ENCODE peak calls at places on chromosomes 4 and X, in six cellular contexts. G is amniotic stem cell, E is NCI-H2081, C is memory B cell, Q is KG1, L is NCI-H748 treated with DMSO at 0.1 percent for 48 hours. M is an unnamed sample.

GRCh38 chrX:31609130-31609529 is 537.3 kb upstream of the FTHL17 start:
- DNase-seq in G (peak), E (no peak), C (no peak), Q (no peak), L (no peak), M (no peak)

GRCh38 chrX:11438767-11439166 is 145.6 kb downstream of the AMELX start:
- DNase-seq in G (no peak), E (no peak), C (no peak), Q (no peak), L (no peak), M (no peak)

GRCh38 chr4:125317526-125317880 is 2.7 kb downstream of the FAT4 start:
- DNase-seq in G (peak), E (no peak), C (no peak), Q (no peak), L (peak), M (no peak)

GRCh38 chr4:25013756-25014737 is 16.7 kb downstream of the LGI2 start:
- DNase-seq in G (no peak), E (no peak), C (no peak), Q (no peak), L (no peak), M (no peak)

GRCh38 chr4:7432531-7433375 is 2.0 kb downstream of the PSAPL1 start:
- DNase-seq in G (no peak), E (no peak), C (no peak), Q (no peak), L (no peak), M (no peak)

GRCh38 chr4:79338148-79338547 is 12.3 kb upstream of the NAA11 start:
- DNase-seq in G (no peak), E (no peak), C (no peak), Q (no peak), L (no peak), M (no peak)

GRCh38 chr4:109702950-109703663 is at the start of gene CASP6:
- DNase-seq in G (peak), E (peak), C (peak), Q (peak), L (peak), M (peak)

GRCh38 chr4:46886711-46887110 is 22.3 kb downstream of the COX7B2 start:
- DNase-seq in G (no peak), E (no peak), C (no peak), Q (no peak), L (no peak), M (no peak)

GRCh38 chrX:155235891-155236290 is 19.6 kb downstream of the VBP1 start:
- DNase-seq in G (no peak), E (no peak), C (no peak), Q (no peak), L (no peak), M (no peak)

GRCh38 chr4:133145241-133145640 is 3.9 kb upstream of the PCDH10 start:
- DNase-seq in G (no peak), E (no peak), C (no peak), Q (no peak), L (no peak), M (no peak)

GRCh38 chrX:40098264-40099045 is 697 bp upstream of the BCOR start:
- DNase-seq in G (no peak), E (peak), C (peak), Q (peak), L (peak), M (no peak)

GRCh38 chrX:5236749-5237148 is 991.9 kb downstream of the NLGN4X start:
- DNase-seq in G (no peak), E (no peak), C (no peak), Q (no peak), L (no peak), M (no peak)

GRCh38 chrX:48826135-48826875 is at the start of gene ERAS:
- DNase-seq in G (no peak), E (no peak), C (no peak), Q (no peak), L (no peak), M (no peak)

GRCh38 chr4:14910411-14910810 is 91.9 kb upstream of the CPEB2 start:
- DNase-seq in G (no peak), E (no peak), C (no peak), Q (no peak), L (no peak), M (no peak)

GRCh38 chr4:71518283-71518989 is 179.6 kb downstream of the SLC4A4 start:
- DNase-seq in G (no peak), E (no peak), C (no peak), Q (no peak), L (no peak), M (no peak)

GRCh38 chrX:42385730-42386129 is 392.2 kb downstream of the PPP1R2C start:
- DNase-seq in G (no peak), E (no peak), C (no peak), Q (no peak), L (no peak), M (no peak)

GRCh38 chrX:55098691-55099090 is 9.9 kb downstream of the PAGE2 start:
- DNase-seq in G (no peak), E (no peak), C (no peak), Q (no peak), L (no peak), M (no peak)

GRCh38 chr4:23788460-23788859 is 101.4 kb downstream of the PPARGC1A start:
- DNase-seq in G (no peak), E (no peak), C (no peak), Q (no peak), L (no peak), M (no peak)

GRCh38 chr4:183249854-183250253 is 70.2 kb downstream of the CLDN22 start:
- DNase-seq in G (no peak), E (peak), C (no peak), Q (peak), L (peak), M (no peak)

GRCh38 chr4:27684501-27685077 is 823.9 kb downstream of the STIM2 start:
- DNase-seq in G (peak), E (peak), C (no peak), Q (peak), L (peak), M (peak)

GRCh38 chrX:22040184-22040583 is 8.1 kb downstream of the PHEX start:
- DNase-seq in G (no peak), E (no peak), C (no peak), Q (no peak), L (no peak), M (no peak)

GRCh38 chr4:144967161-144967560 is 130.8 kb downstream of the ANAPC10 start:
- DNase-seq in G (no peak), E (no peak), C (no peak), Q (no peak), L (no peak), M (no peak)

GRCh38 chr4:124177647-124178425 is 534.7 kb downstream of the ANKRD50 start:
- DNase-seq in G (peak), E (no peak), C (no peak), Q (no peak), L (no peak), M (no peak)

GRCh38 chr4:118865091-118865708 is 23.5 kb upstream of the SYNPO2 start:
- DNase-seq in G (no peak), E (peak), C (no peak), Q (no peak), L (peak), M (no peak)

GRCh38 chrX:40908857-40909475 is 173.6 kb upstream of the MED14 start:
- DNase-seq in G (no peak), E (no peak), C (no peak), Q (no peak), L (no peak), M (no peak)

GRCh38 chrX:920234-920799 is 289.7 kb downstream of the SHOX start:
- DNase-seq in G (no peak), E (no peak), C (no peak), Q (no peak), L (no peak), M (no peak)

GRCh38 chr4:159297088-159297487 is 194.2 kb downstream of the RAPGEF2 start:
- DNase-seq in G (no peak), E (no peak), C (no peak), Q (no peak), L (no peak), M (no peak)

GRCh38 chr4:30746735-30747134 is 26.6 kb downstream of the PCDH7 start:
- DNase-seq in G (no peak), E (no peak), C (no peak), Q (no peak), L (no peak), M (no peak)

GRCh38 chr4:153273736-153274135 is 69.5 kb downstream of the TRIM2 start:
- DNase-seq in G (no peak), E (no peak), C (no peak), Q (no peak), L (no peak), M (no peak)

GRCh38 chr4:113467581-113467980 is 294.0 kb downstream of the CAMK2D start:
- DNase-seq in G (peak), E (no peak), C (no peak), Q (no peak), L (no peak), M (no peak)

GRCh38 chr4:152094851-152095700 is 334.3 kb upstream of the GATB start:
- DNase-seq in G (no peak), E (peak), C (no peak), Q (no peak), L (peak), M (peak)

GRCh38 chrX:119655125-119655524 is 37.8 kb downstream of the SEPTIN6 start:
- DNase-seq in G (peak), E (no peak), C (no peak), Q (no peak), L (no peak), M (no peak)

GRCh38 chrX:134545524-134545923 is 85.6 kb downstream of the HPRT1 start:
- DNase-seq in G (no peak), E (no peak), C (no peak), Q (no peak), L (no peak), M (no peak)

GRCh38 chr4:707929-708630 is 2.4 kb downstream of the PCGF3 start:
- DNase-seq in G (no peak), E (no peak), C (no peak), Q (no peak), L (no peak), M (no peak)

GRCh38 chr4:109574931-109575804 is 15.1 kb downstream of the MCUB start:
- DNase-seq in G (no peak), E (no peak), C (no peak), Q (no peak), L (peak), M (no peak)

GRCh38 chrX:53048169-53049126 is at the start of gene GPR173:
- DNase-seq in G (no peak), E (peak), C (no peak), Q (no peak), L (peak), M (peak)

M was measured in T1000.